ENCODE peak calls at places on chromosomes 11 and 22, in ten cellular contexts. O, S, Y, U, H, D, E, V, Z and M are unnamed samples.

GRCh38 chr11:27696961-27697360 is 3.3 kb downstream of the BDNF start:
- DNase-seq in O (no peak), S (no peak), Y (peak; percentile 69), U (no peak), H (no peak), D (no peak), E (no peak), V (no peak), Z (no peak), M (no peak)

GRCh38 chr11:66267039-66267378 is 1.4 kb upstream of the RAB1B start:
- DNase-seq in O (no peak), S (no peak), Y (no peak), U (no peak), H (no peak), D (no peak), E (no peak), V (no peak), Z (no peak), M (no peak)

GRCh38 chr22:36759481-36760159 is 16.3 kb downstream of the IFT27 start:
- DNase-seq in O (no peak), S (peak; percentile 5), Y (no peak), U (no peak), H (no peak), D (peak; percentile 9), E (peak; percentile 4), V (no peak), Z (no peak), M (no peak)

GRCh38 chr11:66059966-66060680 is 8.0 kb downstream of the SF3B2 start:
- DNase-seq in O (no peak), S (no peak), Y (no peak), U (no peak), H (no peak), D (no peak), E (no peak), V (no peak), Z (no peak), M (no peak)

GRCh38 chr11:118924591-118925585 is 838 bp downstream of the BCL9L start:
- DNase-seq in O (peak; percentile 78), S (peak; percentile 65), Y (no peak), U (peak; percentile 71), H (peak; percentile 36), D (no peak), E (peak; percentile 81), V (peak; percentile 78), Z (no peak), M (no peak)

GRCh38 chr22:32723632-32724031 is 77.9 kb upstream of the TIMP3 start:
- DNase-seq in O (peak; percentile 61), S (peak; percentile 31), Y (peak; percentile 96), U (peak; percentile 65), H (peak; percentile 15), D (peak; percentile 67), E (no peak), V (peak; percentile 79), Z (peak; percentile 33), M (no peak)

GRCh38 chr22:46280999-46281623 is 13.3 kb downstream of the TTC38 start:
- DNase-seq in O (no peak), S (no peak), Y (no peak), U (peak; percentile 55), H (peak; percentile 62), D (no peak), E (no peak), V (peak; percentile 51), Z (no peak), M (no peak)

GRCh38 chr22:50255099-50255498 is 4.0 kb upstream of the HDAC10 start:
- DNase-seq in O (no peak), S (no peak), Y (no peak), U (no peak), H (no peak), D (no peak), E (no peak), V (no peak), Z (no peak), M (no peak)

GRCh38 chr22:44892243-44892642 is 117.6 kb downstream of the PHF21B start:
- DNase-seq in O (no peak), S (no peak), Y (no peak), U (no peak), H (no peak), D (no peak), E (no peak), V (no peak), Z (no peak), M (no peak)

GRCh38 chr11:19789245-19789644 is 76.6 kb downstream of the NAV2 start:
- DNase-seq in O (no peak), S (no peak), Y (no peak), U (no peak), H (no peak), D (no peak), E (no peak), V (no peak), Z (no peak), M (no peak)

GRCh38 chr11:19785265-19785664 is 72.6 kb downstream of the NAV2 start:
- DNase-seq in O (no peak), S (no peak), Y (no peak), U (no peak), H (no peak), D (no peak), E (no peak), V (no peak), Z (no peak), M (no peak)

GRCh38 chr11:19789840-19790710 is 77.4 kb downstream of the NAV2 start:
- DNase-seq in O (peak; percentile 69), S (peak; percentile 28), Y (peak; percentile 75), U (no peak), H (no peak), D (no peak), E (no peak), V (no peak), Z (no peak), M (no peak)

GRCh38 chr11:19788435-19788834 is 75.8 kb downstream of the NAV2 start:
- DNase-seq in O (no peak), S (no peak), Y (no peak), U (no peak), H (no peak), D (no peak), E (no peak), V (no peak), Z (no peak), M (no peak)

GRCh38 chr11:19786644-19787043 is 74.0 kb downstream of the NAV2 start:
- DNase-seq in O (no peak), S (no peak), Y (no peak), U (no peak), H (no peak), D (no peak), E (no peak), V (no peak), Z (no peak), M (no peak)
- H3K27me3 ChIP-seq in O (no peaks in the 10 kb centered on the region), S (no peaks in the 10 kb centered on the region), Y (peaks cover 4% of the 10 kb centered on the region), U (no peaks in the 10 kb centered on the region), H (no peaks in the 10 kb centered on the region), D (peaks cover 3% of the 10 kb centered on the region), E (peaks cover 35% of the 10 kb centered on the region), V (no peaks in the 10 kb centered on the region), Z (no peaks in the 10 kb centered on the region), M (no peaks in the 10 kb centered on the region)

DNA sequence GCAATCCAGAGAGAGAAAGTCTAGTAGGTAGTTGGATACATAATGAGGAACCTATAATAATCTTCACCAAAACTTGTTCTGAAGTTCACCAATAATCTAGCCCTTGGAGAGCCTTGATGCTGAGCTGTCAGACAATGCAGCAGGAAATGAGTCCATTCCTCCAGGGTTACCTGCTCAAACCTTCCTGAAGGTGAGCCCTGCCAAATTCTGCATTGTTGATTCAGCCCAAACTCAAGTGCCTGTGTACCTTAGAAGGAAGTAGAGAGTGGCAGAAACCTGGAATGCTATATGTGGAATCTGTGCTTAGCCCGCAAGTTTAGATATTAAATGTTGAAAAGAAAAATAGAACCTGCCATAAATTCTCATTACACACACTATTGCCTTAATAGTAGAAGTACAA is 77.4 kb upstream of the SPON1 start:
- DNase-seq in O (no peak), S (no peak), Y (no peak), U (no peak), H (no peak), D (no peak), E (no peak), V (no peak), Z (no peak), M (no peak)
- H3K27me3 ChIP-seq in O (no peaks in the 10 kb centered on the region), S (no peaks in the 10 kb centered on the region), Y (no peaks in the 10 kb centered on the region), U (no peaks in the 10 kb centered on the region), H (no peaks in the 10 kb centered on the region), D (no peaks in the 10 kb centered on the region), E (no peaks in the 10 kb centered on the region), V (no peaks in the 10 kb centered on the region), Z (no peaks in the 10 kb centered on the region), M (no peaks in the 10 kb centered on the region)

DNA sequence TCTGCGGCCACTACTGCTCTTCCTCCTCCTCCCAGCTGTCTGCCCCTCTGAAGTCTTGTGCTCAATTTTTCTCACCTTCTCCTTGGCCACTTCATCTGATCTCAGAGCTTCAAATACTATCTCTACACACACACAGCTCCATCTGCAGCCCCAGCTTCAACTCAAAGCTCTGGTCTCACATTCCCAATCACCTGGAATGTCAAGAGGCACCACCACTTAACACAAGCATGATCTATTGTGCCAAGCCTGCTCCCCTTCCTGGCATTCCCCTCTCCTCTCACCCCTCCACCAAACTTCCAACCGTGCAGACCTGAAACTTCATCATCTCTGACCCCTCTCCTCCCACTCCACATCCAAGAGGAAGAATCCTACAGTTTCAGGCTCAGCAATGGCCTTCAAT is 17.5 kb downstream of the NRXN2 start:
- DNase-seq in O (no peak), S (no peak), Y (no peak), U (no peak), H (no peak), D (no peak), E (no peak), V (no peak), Z (no peak), M (no peak)
- H3K27me3 ChIP-seq in O (peaks cover 49% of the 10 kb centered on the region), S (peaks cover 4% of the 10 kb centered on the region), Y (peaks cover 27% of the 10 kb centered on the region), U (no peaks in the 10 kb centered on the region), H (peaks cover 8% of the 10 kb centered on the region), D (no peaks in the 10 kb centered on the region), E (peaks cover 19% of the 10 kb centered on the region), V (peaks cover 2% of the 10 kb centered on the region), Z (no peaks in the 10 kb centered on the region), M (peaks cover 6% of the 10 kb centered on the region)

GRCh38 chr11:69603163-69603836 is 37.7 kb upstream of the CCND1 start:
- DNase-seq in O (no peak), S (no peak), Y (no peak), U (no peak), H (no peak), D (no peak), E (no peak), V (no peak), Z (no peak), M (peak; percentile 16)

GRCh38 chr11:69603978-69604524 is 36.9 kb upstream of the CCND1 start:
- DNase-seq in O (no peak), S (no peak), Y (peak; percentile 49), U (no peak), H (no peak), D (no peak), E (no peak), V (no peak), Z (no peak), M (no peak)

GRCh38 chr11:69609351-69609750 is 31.6 kb upstream of the CCND1 start:
- DNase-seq in O (no peak), S (no peak), Y (peak; percentile 37), U (no peak), H (no peak), D (no peak), E (no peak), V (no peak), Z (no peak), M (no peak)

GRCh38 chr11:69601346-69601975 is 39.5 kb upstream of the CCND1 start:
- DNase-seq in O (peak; percentile 46), S (no peak), Y (no peak), U (no peak), H (no peak), D (no peak), E (no peak), V (no peak), Z (no peak), M (no peak)

GRCh38 chr11:69605737-69606526 is 35.0 kb upstream of the CCND1 start:
- DNase-seq in O (no peak), S (no peak), Y (no peak), U (no peak), H (no peak), D (no peak), E (no peak), V (no peak), Z (no peak), M (no peak)
- H3K27me3 ChIP-seq in O (no peaks in the 10 kb centered on the region), S (no peaks in the 10 kb centered on the region), Y (peaks cover 2% of the 10 kb centered on the region), U (no peaks in the 10 kb centered on the region), H (no peaks in the 10 kb centered on the region), D (no peaks in the 10 kb centered on the region), E (peaks cover 22% of the 10 kb centered on the region), V (peaks cover 2% of the 10 kb centered on the region), Z (no peaks in the 10 kb centered on the region), M (no peaks in the 10 kb centered on the region)